ENCODE peak calls at places on chromosomes 1 and 21, in four cellular contexts. A is hepatocyte, V is IMR-90, X is SK-N-SH. F is an unnamed sample. For H4K20me1, the result is how much of the 10 kb centered on the place peaks cover.

GRCh38 chr1:218486108-218486507 is 141.0 kb downstream of the TGFB2 start:
- DNase-seq in A (no peak), V (no peak), X (no peak), F (no peak)

GRCh38 chr1:164712131-164713031 is 153.4 kb downstream of the PBX1 start:
- DNase-seq in A (peak), V (peak), X (peak), F (no peak)

GRCh38 chr1:70685300-70686286 is 274.5 kb downstream of the CTH start:
- DNase-seq in A (peak), V (peak), X (peak), F (peak)

GRCh38 chr1:25799758-25800537 is at the start of gene SELENON:
- DNase-seq in A (peak), V (peak), X (peak), F (no peak)

GRCh38 chr1:240084749-240085148 is 6.9 kb upstream of the FMN2 start:
- DNase-seq in A (no peak), V (no peak), X (no peak), F (no peak)

GRCh38 chr21:16420086-16420724 is 690.4 kb downstream of the USP25 start:
- DNase-seq in A (peak), V (peak), X (peak), F (no peak)

GRCh38 chr21:15221799-15222386 is 157.1 kb upstream of the NRIP1 start:
- DNase-seq in A (peak), V (peak), X (no peak), F (no peak)

GRCh38 chr1:198788561-198789064 is 149.8 kb downstream of the PTPRC start:
- DNase-seq in A (peak), V (no peak), X (peak), F (peak)

GRCh38 chr21:39781331-39781730 is 36.3 kb downstream of the IGSF5 start:
- DNase-seq in A (no peak), V (no peak), X (no peak), F (no peak)

GRCh38 chr1:15330028-15330427 is 79.7 kb upstream of the EFHD2 start:
- DNase-seq in A (no peak), V (no peak), X (no peak), F (no peak)

GRCh38 chr1:32811917-32812316 is 5.2 kb downstream of the YARS1 start:
- DNase-seq in A (no peak), V (no peak), X (no peak), F (no peak)

GRCh38 chr1:38489844-38490270 is 369.7 kb downstream of the RRAGC start:
- DNase-seq in A (peak), V (peak), X (peak), F (peak)

GRCh38 chr1:20771780-20772179 is 15.3 kb downstream of the HP1BP3 start:
- DNase-seq in A (no peak), V (no peak), X (no peak), F (no peak)
- H4K20me1 ChIP-seq in A (under half), V (under half), X (under half), F (under half)

DNA sequence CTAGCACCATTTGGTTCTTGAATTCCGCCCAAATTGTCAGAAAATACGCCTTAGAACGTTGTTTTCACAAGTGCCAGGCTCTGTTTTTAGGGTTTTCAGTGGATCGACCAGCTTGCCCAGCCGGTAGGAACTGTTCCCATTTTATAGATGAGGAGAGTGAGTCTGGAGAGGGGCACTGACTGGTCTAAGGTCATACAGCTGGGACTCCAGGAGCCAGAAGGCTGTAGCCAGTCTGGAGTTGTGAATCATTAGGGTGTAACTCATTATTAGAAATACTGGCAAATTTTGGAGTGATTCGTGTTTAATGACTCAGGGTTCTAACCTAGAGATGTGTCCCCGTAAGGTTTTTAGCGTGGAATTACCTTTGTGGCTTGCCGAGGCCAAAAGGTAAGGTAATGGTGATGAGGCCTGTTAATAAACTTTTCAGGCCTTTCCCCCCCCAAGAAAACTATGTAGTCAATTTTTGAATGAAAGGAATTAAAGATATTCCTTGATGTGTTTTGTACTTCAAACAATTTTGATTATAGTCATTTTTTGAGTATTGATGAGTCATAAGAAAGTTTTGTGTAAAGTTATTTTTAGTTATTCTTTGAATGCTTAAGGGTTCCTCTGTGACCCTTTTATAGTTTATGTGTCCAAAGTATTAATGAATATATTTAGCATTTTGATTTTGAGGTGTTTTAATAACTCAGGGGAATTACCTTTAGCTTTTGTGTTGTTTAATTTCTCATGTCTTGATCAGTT is 2.1 kb downstream of the DYRK1A start:
- DNase-seq in A (peak), V (peak), X (no peak), F (no peak)
- H4K20me1 ChIP-seq in A (half or more), V (under half), X (half or more), F (half or more)

DNA sequence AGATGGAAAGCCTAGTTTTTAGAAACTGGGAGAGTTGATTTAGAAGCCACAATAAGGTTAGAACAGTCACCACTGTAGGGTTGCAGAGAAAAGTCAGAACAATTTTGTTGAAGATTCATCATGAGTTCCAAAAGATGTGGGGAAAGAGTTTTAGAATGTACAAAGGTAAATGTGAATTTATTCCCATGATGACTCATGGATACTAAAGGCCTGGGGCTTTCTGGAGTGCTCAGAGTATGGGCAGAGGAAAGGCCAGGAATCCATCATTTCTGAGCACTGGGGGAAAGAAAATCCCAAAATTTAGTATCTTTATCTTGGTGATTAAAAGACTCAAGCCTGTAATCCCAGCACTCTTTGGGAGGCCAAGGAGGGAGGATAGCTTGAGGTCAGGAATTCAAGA is 17.8 kb downstream of the YBX1 start:
- DNase-seq in A (no peak), V (peak), X (no peak), F (no peak)
- H4K20me1 ChIP-seq in A (under half), V (under half), X (under half), F (half or more)

GRCh38 chr1:99644302-99645004 is 1.5 kb upstream of the PALMD start:
- DNase-seq in A (no peak), V (no peak), X (no peak), F (no peak)
- H4K20me1 ChIP-seq in A (under half), V (under half), X (under half), F (under half)

GRCh38 chr21:33654412-33654811 is 12.1 kb downstream of the ITSN1 start:
- DNase-seq in A (no peak), V (no peak), X (no peak), F (no peak)

GRCh38 chr21:33657124-33657842 is 15.0 kb downstream of the ITSN1 start:
- DNase-seq in A (no peak), V (peak), X (no peak), F (no peak)

GRCh38 chr21:33651965-33652680 is 9.8 kb downstream of the ITSN1 start:
- DNase-seq in A (no peak), V (no peak), X (no peak), F (no peak)

GRCh38 chr21:33658919-33659318 is 16.6 kb downstream of the ITSN1 start:
- DNase-seq in A (no peak), V (no peak), X (no peak), F (no peak)

DNA sequence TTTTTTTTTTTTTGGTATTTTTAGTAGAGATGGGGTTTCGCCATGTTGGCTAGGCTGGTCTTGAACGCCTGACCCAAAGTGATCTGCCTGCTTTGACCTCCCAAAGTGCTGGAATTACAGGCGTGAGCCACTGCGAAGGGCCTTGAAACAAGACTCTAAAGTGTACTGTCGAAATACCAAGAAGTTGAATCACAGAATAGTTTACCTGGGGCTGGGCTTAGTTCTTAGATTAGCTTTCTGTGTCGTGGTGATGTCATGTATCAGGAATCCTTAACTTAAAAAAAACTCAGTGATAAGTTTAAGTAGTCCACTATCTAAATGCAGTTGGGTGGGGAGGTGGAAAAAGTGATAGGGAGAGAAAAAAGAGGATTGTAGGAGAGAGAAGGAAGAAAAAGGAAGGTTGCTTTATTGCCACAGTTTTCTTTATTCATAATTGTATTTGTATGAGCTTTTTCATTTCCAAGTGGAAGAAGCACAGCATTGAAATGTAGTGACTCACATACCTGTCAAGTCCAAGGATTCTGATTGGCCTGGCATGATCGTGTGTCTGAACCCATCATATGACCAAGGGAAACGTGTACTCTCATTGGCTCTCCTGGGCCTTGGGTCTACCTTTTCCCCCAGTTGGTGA is 13.4 kb downstream of the ITSN1 start:
- DNase-seq in A (peak), V (peak), X (no peak), F (no peak)
- H4K20me1 ChIP-seq in A (under half), V (under half), X (under half), F (under half)

GRCh38 chr1:168733241-168733640 is 4.2 kb upstream of the DPT start:
- DNase-seq in A (no peak), V (no peak), X (no peak), F (no peak)

GRCh38 chr1:168731244-168731643 is 2.2 kb upstream of the DPT start:
- DNase-seq in A (no peak), V (no peak), X (peak), F (no peak)

GRCh38 chr1:168734271-168734670 is 5.3 kb upstream of the DPT start:
- DNase-seq in A (no peak), V (no peak), X (no peak), F (no peak)

GRCh38 chr1:168734946-168735345 is 5.9 kb upstream of the DPT start:
- DNase-seq in A (no peak), V (no peak), X (no peak), F (no peak)

GRCh38 chr1:168732736-168733135 is 3.7 kb upstream of the DPT start:
- DNase-seq in A (no peak), V (no peak), X (no peak), F (no peak)
- H4K20me1 ChIP-seq in A (under half), V (under half), X (under half), F (under half)

DNA sequence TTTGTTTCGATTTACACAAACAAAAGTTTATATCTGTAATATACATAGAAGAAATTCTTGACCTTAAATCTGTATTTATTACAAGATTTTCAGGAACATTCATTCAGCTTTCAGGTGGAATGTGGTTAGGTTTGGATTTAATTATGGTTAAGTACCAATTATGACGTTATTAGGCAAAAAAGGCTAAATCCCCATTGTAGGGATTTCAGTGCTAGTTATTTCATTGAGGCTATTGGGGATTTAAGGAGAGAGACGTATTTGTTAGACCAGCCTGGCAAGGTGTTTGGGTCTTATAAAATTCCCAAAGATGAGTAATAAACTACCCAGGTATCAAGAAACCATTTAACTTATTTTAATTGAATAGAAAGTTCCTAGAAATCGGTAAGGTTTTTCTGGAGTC is 26.0 kb downstream of the PRKAA2 start:
- DNase-seq in A (no peak), V (no peak), X (no peak), F (no peak)
- H4K20me1 ChIP-seq in A (under half), V (under half), X (under half), F (under half)

DNA sequence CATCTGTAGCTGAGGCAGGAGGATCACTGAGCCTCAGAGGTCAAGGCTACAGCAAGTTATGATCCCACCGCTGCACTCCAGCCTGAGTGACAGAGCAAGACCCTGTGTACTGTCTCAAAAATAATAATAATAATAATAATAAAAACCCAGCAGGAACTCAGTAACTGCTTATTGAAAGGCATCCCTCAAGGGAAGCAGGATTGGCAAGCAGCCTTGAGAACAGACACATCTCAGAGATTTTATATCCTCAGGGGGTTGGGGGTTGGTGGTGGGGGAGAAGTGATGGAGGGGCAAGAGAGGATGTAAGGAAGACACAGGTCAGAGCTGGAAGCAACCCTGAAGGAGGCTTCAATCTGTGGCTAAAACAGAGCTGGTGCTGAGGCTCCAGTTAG is 29.6 kb downstream of the GNB1 start:
- DNase-seq in A (no peak), V (no peak), X (no peak), F (no peak)
- H4K20me1 ChIP-seq in A (half or more), V (half or more), X (half or more), F (half or more)

DNA sequence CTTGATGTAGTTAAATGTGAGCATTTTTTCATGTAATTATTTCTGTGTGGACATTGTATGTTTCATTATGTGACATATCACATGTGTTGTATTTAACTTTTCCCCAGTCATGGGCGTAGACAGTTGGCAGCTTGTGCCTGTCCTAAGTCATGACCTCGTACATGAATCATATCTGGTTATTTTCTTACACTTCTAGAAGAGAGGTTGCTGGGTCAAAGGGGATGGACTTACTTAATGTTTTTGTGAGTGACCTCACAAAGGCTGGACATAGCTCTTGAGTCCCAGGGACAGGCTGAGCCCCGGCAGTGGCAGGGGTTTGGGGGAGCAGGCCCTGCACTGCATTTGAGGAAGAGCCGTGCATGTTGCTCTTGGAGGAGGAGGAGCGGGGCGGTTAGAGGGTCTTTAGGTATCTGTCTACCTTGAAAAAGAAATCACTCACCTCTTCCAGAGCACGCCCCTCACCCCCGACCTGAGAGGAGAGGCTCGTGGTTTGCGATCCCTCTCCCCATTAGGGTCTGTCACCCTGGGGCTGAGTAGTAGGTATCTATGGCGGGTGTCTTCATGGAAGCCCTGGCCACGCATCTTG is 16.4 kb downstream of the IFNGR2 start:
- DNase-seq in A (no peak), V (peak), X (no peak), F (no peak)
- H4K20me1 ChIP-seq in A (under half), V (under half), X (under half), F (under half)

DNA sequence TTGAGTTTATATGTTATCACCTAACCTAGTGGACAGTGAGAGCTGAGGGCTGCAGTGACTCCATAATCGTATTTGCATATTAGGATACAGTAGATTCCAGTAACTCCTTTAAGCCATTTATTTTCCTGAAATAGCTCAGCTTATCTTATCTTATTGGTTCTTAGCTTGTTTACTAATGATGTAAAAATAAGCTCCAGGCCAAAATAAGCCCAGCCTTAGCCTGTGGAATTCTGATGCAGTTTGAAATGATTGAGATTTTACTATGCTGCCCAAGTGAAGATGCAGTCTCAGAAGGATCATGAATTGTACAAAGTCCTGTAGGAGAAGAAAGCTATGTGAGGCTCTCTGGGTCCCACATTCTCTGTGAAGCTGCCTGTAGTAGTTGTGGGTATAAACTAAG is 18.2 kb downstream of the ATP1A1 start:
- DNase-seq in A (no peak), V (no peak), X (no peak), F (no peak)
- H4K20me1 ChIP-seq in A (under half), V (under half), X (under half), F (under half)